ENCODE peak calls at places on chromosome 15, in nine cellular contexts. One of them, this sample, is unnamed.

GRCh38 chr15:87496795-87497194 is 759.7 kb downstream of the NTRK3 start:
- DNase-seq in heart left ventricle: no peak
- DNase-seq in pancreas: no peak
- DNase-seq in PC-3: no peak
- DNase-seq in right cardiac atrium: no peak
- DNase-seq in cardiac muscle cell: no peak
- DNase-seq in astrocyte: no peak
- DNase-seq in naive thymus-derived CD4-positive, alpha-beta T cell: no peak
- DNase-seq in lower lobe of right lung: no peak
- DNase-seq in this sample: no peak

GRCh38 chr15:84108725-84109124 is 126.8 kb upstream of the GOLGA6L4 start:
- DNase-seq in heart left ventricle: no peak
- DNase-seq in pancreas: no peak
- DNase-seq in PC-3: peak; percentile 53
- DNase-seq in right cardiac atrium: no peak
- DNase-seq in cardiac muscle cell: no peak
- DNase-seq in astrocyte: peak; percentile 8
- DNase-seq in naive thymus-derived CD4-positive, alpha-beta T cell: no peak
- DNase-seq in lower lobe of right lung: no peak
- DNase-seq in this sample: no peak

GRCh38 chr15:66459818-66460615 is 37.5 kb downstream of the SNAPC5 start:
- DNase-seq in heart left ventricle: no peak
- DNase-seq in pancreas: no peak
- DNase-seq in PC-3: peak; percentile 57
- DNase-seq in right cardiac atrium: no peak
- DNase-seq in cardiac muscle cell: no peak
- DNase-seq in astrocyte: peak; percentile 66
- DNase-seq in naive thymus-derived CD4-positive, alpha-beta T cell: no peak
- DNase-seq in lower lobe of right lung: no peak
- DNase-seq in this sample: no peak

GRCh38 chr15:71571641-71572040 is 238.7 kb upstream of the NR2E3 start:
- DNase-seq in heart left ventricle: no peak
- DNase-seq in pancreas: no peak
- DNase-seq in PC-3: no peak
- DNase-seq in right cardiac atrium: no peak
- DNase-seq in cardiac muscle cell: no peak
- DNase-seq in astrocyte: no peak
- DNase-seq in naive thymus-derived CD4-positive, alpha-beta T cell: no peak
- DNase-seq in lower lobe of right lung: no peak
- DNase-seq in this sample: no peak

GRCh38 chr15:74781673-74782595 is at the start of gene CSK:
- DNase-seq in heart left ventricle: peak; percentile 86
- DNase-seq in pancreas: peak; percentile 80
- DNase-seq in PC-3: peak; percentile 69
- DNase-seq in right cardiac atrium: peak; percentile 83
- DNase-seq in cardiac muscle cell: peak; percentile 84
- DNase-seq in astrocyte: no peak
- DNase-seq in naive thymus-derived CD4-positive, alpha-beta T cell: peak; percentile 70
- DNase-seq in lower lobe of right lung: peak; percentile 83
- DNase-seq in this sample: peak; percentile 85

GRCh38 chr15:77980094-77980493 is 97.4 kb downstream of the TBC1D2B start:
- DNase-seq in heart left ventricle: no peak
- DNase-seq in pancreas: no peak
- DNase-seq in PC-3: no peak
- DNase-seq in right cardiac atrium: no peak
- DNase-seq in cardiac muscle cell: no peak
- DNase-seq in astrocyte: no peak
- DNase-seq in naive thymus-derived CD4-positive, alpha-beta T cell: no peak
- DNase-seq in lower lobe of right lung: no peak
- DNase-seq in this sample: no peak

GRCh38 chr15:81080946-81081345 is 53.1 kb upstream of the CFAP161 start:
- DNase-seq in heart left ventricle: no peak
- DNase-seq in pancreas: no peak
- DNase-seq in PC-3: no peak
- DNase-seq in right cardiac atrium: no peak
- DNase-seq in cardiac muscle cell: no peak
- DNase-seq in astrocyte: no peak
- DNase-seq in naive thymus-derived CD4-positive, alpha-beta T cell: no peak
- DNase-seq in lower lobe of right lung: no peak
- DNase-seq in this sample: no peak

GRCh38 chr15:63238796-63239195 is 38.6 kb upstream of the APH1B start:
- DNase-seq in heart left ventricle: no peak
- DNase-seq in pancreas: no peak
- DNase-seq in PC-3: peak; percentile 6
- DNase-seq in right cardiac atrium: no peak
- DNase-seq in cardiac muscle cell: no peak
- DNase-seq in astrocyte: peak; percentile 86
- DNase-seq in naive thymus-derived CD4-positive, alpha-beta T cell: no peak
- DNase-seq in lower lobe of right lung: no peak
- DNase-seq in this sample: no peak

GRCh38 chr15:84752700-84753099 is 4.3 kb downstream of the ZNF592 start:
- DNase-seq in heart left ventricle: no peak
- DNase-seq in pancreas: no peak
- DNase-seq in PC-3: peak; percentile 51
- DNase-seq in right cardiac atrium: no peak
- DNase-seq in cardiac muscle cell: no peak
- DNase-seq in astrocyte: peak; percentile 36
- DNase-seq in naive thymus-derived CD4-positive, alpha-beta T cell: no peak
- DNase-seq in lower lobe of right lung: no peak
- DNase-seq in this sample: no peak

GRCh38 chr15:28086175-28086703 is 12.9 kb downstream of the OCA2 start:
- DNase-seq in heart left ventricle: peak; percentile 53
- DNase-seq in pancreas: peak; percentile 64
- DNase-seq in PC-3: peak; percentile 70
- DNase-seq in right cardiac atrium: peak; percentile 43
- DNase-seq in cardiac muscle cell: peak; percentile 66
- DNase-seq in astrocyte: peak; percentile 25
- DNase-seq in naive thymus-derived CD4-positive, alpha-beta T cell: no peak
- DNase-seq in lower lobe of right lung: no peak
- DNase-seq in this sample: no peak

GRCh38 chr15:75693501-75694240 is 19.0 kb downstream of the CSPG4 start:
- DNase-seq in heart left ventricle: no peak
- DNase-seq in pancreas: no peak
- DNase-seq in PC-3: no peak
- DNase-seq in right cardiac atrium: no peak
- DNase-seq in cardiac muscle cell: no peak
- DNase-seq in astrocyte: peak; percentile 77
- DNase-seq in naive thymus-derived CD4-positive, alpha-beta T cell: no peak
- DNase-seq in lower lobe of right lung: no peak
- DNase-seq in this sample: no peak

GRCh38 chr15:85329561-85330421 is 50.6 kb upstream of the AKAP13 start:
- DNase-seq in heart left ventricle: no peak
- DNase-seq in pancreas: no peak
- DNase-seq in PC-3: no peak
- DNase-seq in right cardiac atrium: no peak
- DNase-seq in cardiac muscle cell: no peak
- DNase-seq in astrocyte: peak; percentile 42
- DNase-seq in naive thymus-derived CD4-positive, alpha-beta T cell: peak; percentile 40
- DNase-seq in lower lobe of right lung: no peak
- DNase-seq in this sample: peak; percentile 57

GRCh38 chr15:72197460-72198409 is at the start of gene GRAMD2A:
- DNase-seq in heart left ventricle: no peak
- DNase-seq in pancreas: no peak
- DNase-seq in PC-3: no peak
- DNase-seq in right cardiac atrium: no peak
- DNase-seq in cardiac muscle cell: peak; percentile 57
- DNase-seq in astrocyte: peak; percentile 21
- DNase-seq in naive thymus-derived CD4-positive, alpha-beta T cell: no peak
- DNase-seq in lower lobe of right lung: peak; percentile 72
- DNase-seq in this sample: peak; percentile 82

GRCh38 chr15:94282269-94283250 is 51.2 kb downstream of the MCTP2 start:
- DNase-seq in heart left ventricle: no peak
- DNase-seq in pancreas: no peak
- DNase-seq in PC-3: no peak
- DNase-seq in right cardiac atrium: no peak
- DNase-seq in cardiac muscle cell: peak; percentile 30
- DNase-seq in astrocyte: peak; percentile 31
- DNase-seq in naive thymus-derived CD4-positive, alpha-beta T cell: no peak
- DNase-seq in lower lobe of right lung: no peak
- DNase-seq in this sample: no peak

GRCh38 chr15:69692342-69692741 is 239.7 kb downstream of the RPLP1 start:
- DNase-seq in heart left ventricle: no peak
- DNase-seq in pancreas: no peak
- DNase-seq in PC-3: no peak
- DNase-seq in right cardiac atrium: no peak
- DNase-seq in cardiac muscle cell: no peak
- DNase-seq in astrocyte: no peak
- DNase-seq in naive thymus-derived CD4-positive, alpha-beta T cell: no peak
- DNase-seq in lower lobe of right lung: no peak
- DNase-seq in this sample: no peak

GRCh38 chr15:51912528-51912927 is 59.0 kb downstream of the LEO1 start:
- DNase-seq in heart left ventricle: no peak
- DNase-seq in pancreas: no peak
- DNase-seq in PC-3: no peak
- DNase-seq in right cardiac atrium: no peak
- DNase-seq in cardiac muscle cell: no peak
- DNase-seq in astrocyte: no peak
- DNase-seq in naive thymus-derived CD4-positive, alpha-beta T cell: no peak
- DNase-seq in lower lobe of right lung: no peak
- DNase-seq in this sample: no peak

GRCh38 chr15:25883860-25884259 is 20.7 kb upstream of the ATP10A start:
- DNase-seq in heart left ventricle: no peak
- DNase-seq in pancreas: no peak
- DNase-seq in PC-3: peak; percentile 90
- DNase-seq in right cardiac atrium: no peak
- DNase-seq in cardiac muscle cell: no peak
- DNase-seq in astrocyte: peak; percentile 99
- DNase-seq in naive thymus-derived CD4-positive, alpha-beta T cell: no peak
- DNase-seq in lower lobe of right lung: no peak
- DNase-seq in this sample: no peak
- H3K4me1 ChIP-seq in heart left ventricle: no peaks in the 10 kb centered on the region
- H3K4me1 ChIP-seq in pancreas: no peaks in the 10 kb centered on the region
- H3K4me1 ChIP-seq in PC-3: peaks cover 41% of the 10 kb centered on the region
- H3K4me1 ChIP-seq in right cardiac atrium: no peaks in the 10 kb centered on the region
- H3K4me1 ChIP-seq in cardiac muscle cell: no peaks in the 10 kb centered on the region
- H3K4me1 ChIP-seq in astrocyte: peaks cover 23% of the 10 kb centered on the region
- H3K4me1 ChIP-seq in naive thymus-derived CD4-positive, alpha-beta T cell: no peaks in the 10 kb centered on the region
- H3K4me1 ChIP-seq in lower lobe of right lung: peaks cover 9% of the 10 kb centered on the region
- H3K4me1 ChIP-seq in this sample: no peaks in the 10 kb centered on the region

DNA sequence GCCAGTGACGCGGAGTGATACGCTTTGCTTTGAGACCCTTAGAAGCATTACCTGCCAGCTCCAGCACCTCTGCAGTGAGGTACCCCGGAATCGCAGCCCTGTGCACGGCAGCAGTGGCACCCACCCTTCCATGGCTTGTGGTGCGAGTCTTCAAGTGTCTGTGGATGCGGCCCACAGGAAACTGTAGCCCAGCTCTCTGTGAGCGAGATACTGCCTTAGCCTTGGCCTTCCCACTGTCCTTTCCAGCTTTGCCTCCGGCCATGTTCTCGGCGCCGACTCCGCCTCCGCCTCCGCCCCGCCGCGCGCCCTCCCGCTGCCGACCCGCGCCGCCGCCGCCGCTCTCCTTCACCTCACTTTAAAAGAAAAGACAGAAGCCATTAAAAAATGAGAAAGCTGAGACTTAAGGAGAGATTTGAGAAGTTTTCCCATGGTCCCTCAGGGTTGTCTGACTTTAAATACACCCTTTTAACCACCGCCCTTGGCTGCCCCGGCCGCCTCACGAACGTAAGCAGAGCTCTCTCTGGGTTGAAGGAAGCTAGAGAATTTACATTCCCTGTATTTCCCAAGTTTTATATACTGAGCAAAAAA is 78.5 kb upstream of the FAM174B start:
- DNase-seq in heart left ventricle: no peak
- DNase-seq in pancreas: peak; percentile 22
- DNase-seq in PC-3: no peak
- DNase-seq in right cardiac atrium: peak; percentile 27
- DNase-seq in cardiac muscle cell: no peak
- DNase-seq in astrocyte: peak; percentile 44
- DNase-seq in naive thymus-derived CD4-positive, alpha-beta T cell: no peak
- DNase-seq in lower lobe of right lung: peak; percentile 53
- DNase-seq in this sample: no peak
- H3K27me3 ChIP-seq in heart left ventricle: no peaks in the 10 kb centered on the region
- H3K27me3 ChIP-seq in pancreas: no peaks in the 10 kb centered on the region
- H3K27me3 ChIP-seq in PC-3: no peaks in the 10 kb centered on the region
- H3K27me3 ChIP-seq in right cardiac atrium: no peaks in the 10 kb centered on the region
- H3K27me3 ChIP-seq in cardiac muscle cell: no peaks in the 10 kb centered on the region
- H3K27me3 ChIP-seq in astrocyte: no peaks in the 10 kb centered on the region
- H3K27me3 ChIP-seq in naive thymus-derived CD4-positive, alpha-beta T cell: no peaks in the 10 kb centered on the region
- H3K27me3 ChIP-seq in lower lobe of right lung: no peaks in the 10 kb centered on the region
- H3K27me3 ChIP-seq in this sample: no peaks in the 10 kb centered on the region

GRCh38 chr15:41018534-41018933 is 65.3 kb downstream of the CHAC1 start:
- DNase-seq in heart left ventricle: peak; percentile 33
- DNase-seq in pancreas: peak; percentile 50
- DNase-seq in PC-3: peak; percentile 89
- DNase-seq in right cardiac atrium: no peak
- DNase-seq in cardiac muscle cell: peak; percentile 12
- DNase-seq in astrocyte: peak; percentile 28
- DNase-seq in naive thymus-derived CD4-positive, alpha-beta T cell: no peak
- DNase-seq in lower lobe of right lung: no peak
- DNase-seq in this sample: no peak
- H3K4me1 ChIP-seq in heart left ventricle: peaks cover 13% of the 10 kb centered on the region
- H3K4me1 ChIP-seq in pancreas: no peaks in the 10 kb centered on the region
- H3K4me1 ChIP-seq in PC-3: peaks cover 14% of the 10 kb centered on the region
- H3K4me1 ChIP-seq in right cardiac atrium: no peaks in the 10 kb centered on the region
- H3K4me1 ChIP-seq in cardiac muscle cell: peaks cover 4% of the 10 kb centered on the region
- H3K4me1 ChIP-seq in astrocyte: no peaks in the 10 kb centered on the region
- H3K4me1 ChIP-seq in naive thymus-derived CD4-positive, alpha-beta T cell: no peaks in the 10 kb centered on the region
- H3K4me1 ChIP-seq in lower lobe of right lung: peaks cover 57% of the 10 kb centered on the region
- H3K4me1 ChIP-seq in this sample: no peaks in the 10 kb centered on the region

DNA sequence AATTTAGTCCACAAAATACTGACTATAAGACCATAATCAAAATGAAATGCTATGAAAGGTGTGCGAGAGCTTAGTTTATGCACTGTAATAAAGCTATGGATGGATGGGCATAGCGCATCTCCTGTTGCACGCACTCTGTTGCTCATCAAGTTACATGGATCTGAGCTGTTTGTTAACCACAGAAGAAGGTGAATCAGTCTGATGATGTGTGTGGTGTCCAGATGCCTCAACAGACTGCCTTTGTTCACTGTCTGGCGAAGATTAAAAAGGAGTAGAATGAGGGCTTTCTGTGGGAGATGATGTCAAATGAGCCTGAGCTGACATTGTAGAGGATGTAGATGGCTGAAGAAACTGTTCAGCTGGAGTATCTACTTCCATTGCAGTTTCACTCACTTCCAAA is 36.1 kb downstream of the NSMCE3 start:
- DNase-seq in heart left ventricle: no peak
- DNase-seq in pancreas: no peak
- DNase-seq in PC-3: peak; percentile 45
- DNase-seq in right cardiac atrium: no peak
- DNase-seq in cardiac muscle cell: no peak
- DNase-seq in astrocyte: peak; percentile 3
- DNase-seq in naive thymus-derived CD4-positive, alpha-beta T cell: no peak
- DNase-seq in lower lobe of right lung: no peak
- DNase-seq in this sample: no peak
- H3K27me3 ChIP-seq in heart left ventricle: no peaks in the 10 kb centered on the region
- H3K27me3 ChIP-seq in pancreas: no peaks in the 10 kb centered on the region
- H3K27me3 ChIP-seq in PC-3: peaks cover 54% of the 10 kb centered on the region
- H3K27me3 ChIP-seq in right cardiac atrium: no peaks in the 10 kb centered on the region
- H3K27me3 ChIP-seq in cardiac muscle cell: no peaks in the 10 kb centered on the region
- H3K27me3 ChIP-seq in astrocyte: no peaks in the 10 kb centered on the region
- H3K27me3 ChIP-seq in naive thymus-derived CD4-positive, alpha-beta T cell: no peaks in the 10 kb centered on the region
- H3K27me3 ChIP-seq in lower lobe of right lung: no peaks in the 10 kb centered on the region
- H3K27me3 ChIP-seq in this sample: no peaks in the 10 kb centered on the region